ENCODE peak calls at places on chromosomes 12 and 14, in four cellular contexts. Y is H4, H is neuronal stem cell, V is left ventricle myocardium inferior. A is an unnamed sample.

GRCh38 chr14:70008863-70009262 is 129.6 kb downstream of the SMOC1 start:
- DNase-seq in V (no peak), H (no peak), Y (no peak), A (no peak)

GRCh38 chr14:106372870-106373657 is 846.7 kb downstream of the TMEM121 start:
- DNase-seq in Y (no peak), H (no peak), V (peak; percentile 21), A (no peak)

GRCh38 chr14:68109132-68109531 is 289.6 kb downstream of the RAD51B start:
- DNase-seq in H (no peak), V (no peak), Y (no peak), A (no peak)

GRCh38 chr12:52656616-52657015 is 4.6 kb upstream of the KRT2 start:
- DNase-seq in H (no peak), Y (no peak), V (no peak), A (no peak)

GRCh38 chr12:54300732-54301427 is at the start of gene NFE2:
- DNase-seq in Y (peak; percentile 69), H (peak; percentile 66), V (peak; percentile 37), A (no peak)

GRCh38 chr12:53782093-53782703 is 30.4 kb upstream of the CISTR start:
- DNase-seq in H (no peak), V (no peak), Y (no peak), A (no peak)

GRCh38 chr12:97181571-97182265 is 274.7 kb downstream of the NEDD1 start:
- DNase-seq in Y (no peak), V (no peak), H (no peak), A (no peak)

GRCh38 chr14:24332094-24332983 is 2.5 kb downstream of the ADCY4 start:
- DNase-seq in V (peak; percentile 52), H (no peak), Y (peak; percentile 67), A (peak; percentile 62)

GRCh38 chr12:11667159-11667558 is 17.7 kb downstream of the ETV6 start:
- DNase-seq in V (no peak), H (no peak), Y (no peak), A (no peak)

GRCh38 chr14:58865520-58866281 is 227.9 kb downstream of the DACT1 start:
- DNase-seq in H (no peak), V (no peak), Y (no peak), A (no peak)

GRCh38 chr12:52658196-52658595 is 6.2 kb upstream of the KRT2 start:
- DNase-seq in Y (no peak), H (no peak), V (no peak), A (no peak)

GRCh38 chr12:56315256-56315625 is 547 bp downstream of the CNPY2 start:
- DNase-seq in V (no peak), H (no peak), Y (no peak), A (no peak)

GRCh38 chr14:69481815-69482568 is 2.5 kb upstream of the PLEKHD1 start:
- DNase-seq in V (no peak), H (no peak), Y (no peak), A (no peak)

GRCh38 chr12:110258466-110258865 is 22.6 kb upstream of the ATP2A2 start:
- DNase-seq in Y (no peak), H (no peak), V (no peak), A (no peak)

GRCh38 chr12:82055391-82055790 is 296.2 kb upstream of the PPFIA2 start:
- DNase-seq in H (no peak), V (no peak), Y (no peak), A (no peak)

GRCh38 chr14:94930690-94931089 is 160.8 kb upstream of the GSC start:
- DNase-seq in V (no peak), H (no peak), Y (no peak), A (no peak)

GRCh38 chr12:114945351-114945750 is 261.4 kb upstream of the TBX3 start:
- DNase-seq in V (no peak), H (no peak), Y (no peak), A (no peak)

GRCh38 chr12:2845280-2845679 is 10.4 kb upstream of the NRIP2 start:
- DNase-seq in Y (peak; percentile 84), V (peak; percentile 28), H (no peak), A (peak; percentile 71)

GRCh38 chr14:86604546-86604945 is 1074.6 kb downstream of the FLRT2 start:
- DNase-seq in Y (peak; percentile 27), V (no peak), H (no peak), A (no peak)

GRCh38 chr14:70955543-70956480 is 48.6 kb downstream of the PCNX1 start:
- DNase-seq in V (no peak), Y (peak; percentile 8), H (no peak), A (no peak)

GRCh38 chr14:23119362-23120327 is 590 bp upstream of the CEBPE start:
- DNase-seq in Y (no peak), V (no peak), H (no peak), A (no peak)

GRCh38 chr12:111170559-111170958 is 198.3 kb downstream of the PHETA1 start:
- DNase-seq in Y (no peak), V (no peak), H (no peak), A (no peak)

GRCh38 chr12:110102255-110102654 is 21.9 kb upstream of the IFT81 start:
- DNase-seq in H (no peak), Y (peak; percentile 97), V (no peak), A (peak; percentile 58)

GRCh38 chr12:62346817-62347216 is 86.6 kb downstream of the USP15 start:
- DNase-seq in H (no peak), Y (no peak), V (no peak), A (no peak)

GRCh38 chr12:80681786-80682185 is 25.6 kb upstream of the MYF6 start:
- DNase-seq in H (no peak), Y (no peak), V (no peak), A (no peak)

GRCh38 chr12:5588231-5588995 is 156.5 kb downstream of the NTF3 start:
- DNase-seq in Y (no peak), V (no peak), H (no peak), A (no peak)

GRCh38 chr14:102262894-102263462 is 42.0 kb downstream of the MOK start:
- DNase-seq in Y (peak; percentile 10), V (no peak), H (peak; percentile 35), A (no peak)

GRCh38 chr12:120413901-120414695 is 23.8 kb upstream of the COX6A1 start:
- DNase-seq in H (peak; percentile 85), Y (no peak), V (no peak), A (no peak)

GRCh38 chr12:1332327-1332726 is 262.1 kb downstream of the FBXL14 start:
- DNase-seq in H (no peak), Y (no peak), V (no peak), A (no peak)

GRCh38 chr14:76352639-76353281 is 23.2 kb upstream of the ESRRB start:
- DNase-seq in H (peak; percentile 69), Y (no peak), V (peak; percentile 59), A (peak; percentile 75)

GRCh38 chr12:90090929-90091651 is 382.5 kb upstream of the ATP2B1 start:
- DNase-seq in Y (peak; percentile 93), V (no peak), H (peak; percentile 41), A (no peak)

GRCh38 chr14:20436363-20436755 is 393 bp upstream of the KLHL33 start:
- DNase-seq in V (no peak), H (no peak), Y (no peak), A (no peak)

GRCh38 chr12:15131462-15131861 is 89.8 kb downstream of the RERG start:
- DNase-seq in Y (peak; percentile 31), H (no peak), V (no peak), A (no peak)

GRCh38 chr12:49098703-49099102 is 4.1 kb upstream of the DHH start:
- DNase-seq in H (no peak), V (no peak), Y (no peak), A (no peak)

A was measured in ovary.